ENCODE peak calls at places on chromosomes 16 and 17, in nine cellular contexts. U is SIG-M5; B is naive thymus-derived CD4-positive, alpha-beta T cell; J is pancreas; Z is C1 segment of cervical spinal cord; M is T-helper 1 cell; P is fibroblast of lung; V is colonic mucosa; E is cardiac fibroblast. N is an unnamed sample.

GRCh38 chr16:88655053-88655732 is 4.3 kb upstream of the CYBA start:
- DNase-seq in E (no peak), M (no peak), B (no peak), U (no peak), P (no peak), J (no peak), V (no peak), Z (no peak), N (no peak)

GRCh38 chr16:3266873-3267537 is 10.6 kb upstream of the MEFV start:
- DNase-seq in U (no peak), E (peak), J (no peak), V (no peak), Z (no peak), P (peak), B (no peak), M (no peak), N (no peak)

GRCh38 chr17:38870259-38871165 is 654 bp downstream of the LASP1 start:
- DNase-seq in M (peak), E (peak), B (peak), U (peak), J (peak), V (peak), P (peak), Z (peak), N (peak)

GRCh38 chr17:47781397-47781796 is 40.2 kb downstream of the OSBPL7 start:
- DNase-seq in P (no peak), B (no peak), M (no peak), V (no peak), E (no peak), U (no peak), Z (no peak), J (no peak), N (no peak)

GRCh38 chr17:260031-260791 is 78.8 kb upstream of the DOC2B start:
- DNase-seq in U (no peak), B (no peak), Z (no peak), J (no peak), M (no peak), V (peak), P (no peak), E (no peak), N (no peak)

GRCh38 chr17:50904522-50905459 is 38.6 kb upstream of the TOB1 start:
- DNase-seq in M (no peak), J (peak), B (no peak), P (peak), V (peak), E (peak), Z (peak), U (no peak), N (peak)

GRCh38 chr17:74959826-74960738 is 12.5 kb downstream of the HID1 start:
- DNase-seq in B (no peak), J (no peak), E (no peak), Z (no peak), M (no peak), U (no peak), P (peak), V (no peak), N (no peak)

GRCh38 chr17:57925361-57925990 is 29.7 kb downstream of the CUEDC1 start:
- DNase-seq in E (no peak), U (no peak), P (no peak), J (no peak), Z (no peak), M (no peak), B (no peak), V (no peak), N (no peak)

GRCh38 chr16:3745751-3746355 is 28.5 kb upstream of the TRAP1 start:
- DNase-seq in Z (no peak), E (peak), V (no peak), U (no peak), J (no peak), M (no peak), B (no peak), P (peak), N (peak)

GRCh38 chr17:69874220-69874670 is 200.8 kb upstream of the KCNJ16 start:
- DNase-seq in J (no peak), B (no peak), E (peak), Z (no peak), V (no peak), M (no peak), P (peak), U (no peak), N (peak)

GRCh38 chr16:75379911-75380847 is 53.1 kb downstream of the CFDP1 start:
- DNase-seq in E (no peak), Z (no peak), M (peak), U (peak), B (peak), J (no peak), V (peak), P (no peak), N (no peak)

GRCh38 chr17:9003355-9004131 is 17.8 kb upstream of the NTN1 start:
- DNase-seq in M (no peak), Z (no peak), B (no peak), P (no peak), E (no peak), V (no peak), U (no peak), J (no peak), N (no peak)

GRCh38 chr17:31197991-31198390 is 99.0 kb downstream of the OMG start:
- DNase-seq in U (no peak), V (no peak), M (no peak), P (no peak), Z (no peak), E (no peak), J (no peak), B (no peak), N (no peak)

GRCh38 chr17:45096141-45096540 is 35.0 kb downstream of the NMT1 start:
- DNase-seq in B (no peak), M (no peak), V (no peak), P (peak), Z (no peak), J (no peak), E (peak), U (no peak), N (peak)

N was measured in astrocyte of the spinal cord.